ENCODE peak calls at places on chromosomes 4 and X, in ten cellular contexts. R, G, Q, Y, O, Z, P, J, V and S are unnamed samples.

GRCh38 chr4:125187621-125188176 is 127.1 kb upstream of the FAT4 start:
- DNase-seq in V (no peak), Y (peak), Q (no peak), J (no peak), P (no peak), Z (no peak), O (no peak), R (no peak), G (no peak), S (no peak)

GRCh38 chr4:22427676-22428075 is 88.2 kb downstream of the ADGRA3 start:
- DNase-seq in Z (no peak), P (no peak), G (no peak), Y (no peak), R (no peak), Q (no peak), J (no peak), V (no peak), O (no peak), S (no peak)

GRCh38 chrX:74431807-74432206 is 10.5 kb downstream of the SLC16A2 start:
- DNase-seq in G (no peak), R (no peak), Y (no peak), Q (no peak), V (no peak), O (no peak), Z (no peak), J (no peak), P (no peak), S (no peak)

GRCh38 chrX:38654302-38654701 is 93.0 kb downstream of the TSPAN7 start:
- DNase-seq in P (peak), R (no peak), Q (no peak), Y (peak), J (no peak), G (no peak), Z (no peak), O (no peak), V (peak), S (peak)

GRCh38 chr4:18859468-18859867 is 837.9 kb upstream of the LCORL start:
- DNase-seq in G (no peak), O (no peak), P (peak), R (no peak), Z (no peak), J (no peak), Y (no peak), Q (no peak), V (no peak), S (no peak)

GRCh38 chrX:43862434-43862833 is 19.8 kb downstream of the MAOB start:
- DNase-seq in Z (no peak), Y (no peak), G (no peak), V (no peak), P (no peak), Q (no peak), R (no peak), J (no peak), O (no peak), S (no peak)

GRCh38 chrX:40736170-40736505 is 796 bp upstream of the MED14 start:
- DNase-seq in O (peak), Z (no peak), G (peak), V (no peak), Q (no peak), P (no peak), R (no peak), Y (no peak), J (no peak), S (no peak)

GRCh38 chr4:168540086-168540864 is 43.4 kb downstream of the PALLD start:
- DNase-seq in V (no peak), J (no peak), Y (no peak), P (no peak), R (peak), O (no peak), Q (no peak), Z (no peak), G (no peak), S (no peak)

GRCh38 chr4:121358473-121358872 is 22.3 kb downstream of the QRFPR start:
- DNase-seq in Y (peak), Q (no peak), J (no peak), Z (no peak), P (no peak), G (no peak), V (no peak), O (no peak), R (no peak), S (peak)

GRCh38 chrX:109487640-109488039 is 5.8 kb upstream of the GUCY2F start:
- DNase-seq in R (no peak), O (no peak), Y (no peak), P (no peak), J (no peak), Q (no peak), V (peak), Z (no peak), G (no peak), S (no peak)

GRCh38 chrX:51851507-51852085 is 41.8 kb upstream of the MAGED1 start:
- DNase-seq in J (no peak), P (no peak), Z (no peak), V (no peak), Y (peak), G (no peak), R (no peak), O (no peak), Q (no peak), S (no peak)

GRCh38 chr4:38711066-38711465 is 47.1 kb downstream of the KLF3 start:
- DNase-seq in R (no peak), J (no peak), Q (no peak), Y (no peak), Z (no peak), P (no peak), V (no peak), O (no peak), G (no peak), S (no peak)

GRCh38 chr4:166034965-166035364 is 161.9 kb downstream of the TLL1 start:
- DNase-seq in Z (no peak), R (no peak), O (no peak), Y (no peak), J (no peak), Q (no peak), V (no peak), G (no peak), P (no peak), S (no peak)